ENCODE peak calls at places on chromosomes 12 and 14, in six cellular contexts. One of them, this sample, is unnamed.

GRCh38 chr12:131266591-131267467 is 313.1 kb downstream of the ADGRD1 start:
- DNase-seq in activated B cell treated with CpG ODN at 0.5 μM for 24 hours: no peak
- DNase-seq in body of pancreas: no peak
- DNase-seq in heart right ventricle: no peak
- DNase-seq in foreskin fibroblast: no peak
- DNase-seq in endothelial cell: no peak
- DNase-seq in this sample: no peak

GRCh38 chr14:50041980-50042379 is 74.4 kb downstream of the VCPKMT start:
- DNase-seq in activated B cell treated with CpG ODN at 0.5 μM for 24 hours: no peak
- DNase-seq in body of pancreas: no peak
- DNase-seq in heart right ventricle: no peak
- DNase-seq in foreskin fibroblast: no peak
- DNase-seq in endothelial cell: no peak
- DNase-seq in this sample: no peak

GRCh38 chr12:27595231-27595642 is 71.2 kb downstream of the PPFIBP1 start:
- DNase-seq in activated B cell treated with CpG ODN at 0.5 μM for 24 hours: no peak
- DNase-seq in body of pancreas: peak
- DNase-seq in heart right ventricle: peak
- DNase-seq in foreskin fibroblast: peak
- DNase-seq in endothelial cell: no peak
- DNase-seq in this sample: peak

GRCh38 chr12:95083938-95084337 is 10.5 kb upstream of the NR2C1 start:
- DNase-seq in activated B cell treated with CpG ODN at 0.5 μM for 24 hours: no peak
- DNase-seq in body of pancreas: no peak
- DNase-seq in heart right ventricle: no peak
- DNase-seq in foreskin fibroblast: peak
- DNase-seq in endothelial cell: peak
- DNase-seq in this sample: no peak

GRCh38 chr12:85275359-85275758 is 4.7 kb upstream of the ALX1 start:
- DNase-seq in activated B cell treated with CpG ODN at 0.5 μM for 24 hours: no peak
- DNase-seq in body of pancreas: no peak
- DNase-seq in heart right ventricle: no peak
- DNase-seq in foreskin fibroblast: peak
- DNase-seq in endothelial cell: no peak
- DNase-seq in this sample: no peak

GRCh38 chr12:68359669-68360068 is 27.5 kb upstream of the MDM1 start:
- DNase-seq in activated B cell treated with CpG ODN at 0.5 μM for 24 hours: no peak
- DNase-seq in body of pancreas: no peak
- DNase-seq in heart right ventricle: no peak
- DNase-seq in foreskin fibroblast: no peak
- DNase-seq in endothelial cell: no peak
- DNase-seq in this sample: no peak

GRCh38 chr12:38904932-38905479 is 385 bp downstream of the CPNE8 start:
- DNase-seq in activated B cell treated with CpG ODN at 0.5 μM for 24 hours: peak
- DNase-seq in body of pancreas: peak
- DNase-seq in heart right ventricle: peak
- DNase-seq in foreskin fibroblast: peak
- DNase-seq in endothelial cell: peak
- DNase-seq in this sample: peak

GRCh38 chr12:46964496-46965098 is 114.8 kb upstream of the PCED1B start:
- DNase-seq in activated B cell treated with CpG ODN at 0.5 μM for 24 hours: no peak
- DNase-seq in body of pancreas: peak
- DNase-seq in heart right ventricle: no peak
- DNase-seq in foreskin fibroblast: peak
- DNase-seq in endothelial cell: no peak
- DNase-seq in this sample: peak

GRCh38 chr14:73227812-73228781 is 9.2 kb upstream of the PAPLN start:
- DNase-seq in activated B cell treated with CpG ODN at 0.5 μM for 24 hours: no peak
- DNase-seq in body of pancreas: peak
- DNase-seq in heart right ventricle: peak
- DNase-seq in foreskin fibroblast: peak
- DNase-seq in endothelial cell: no peak
- DNase-seq in this sample: peak

GRCh38 chr12:93833946-93834345 is 156.8 kb downstream of the CRADD start:
- DNase-seq in activated B cell treated with CpG ODN at 0.5 μM for 24 hours: no peak
- DNase-seq in body of pancreas: no peak
- DNase-seq in heart right ventricle: no peak
- DNase-seq in foreskin fibroblast: no peak
- DNase-seq in endothelial cell: no peak
- DNase-seq in this sample: no peak

GRCh38 chr12:65327207-65328076 is 49.0 kb downstream of the MSRB3 start:
- DNase-seq in activated B cell treated with CpG ODN at 0.5 μM for 24 hours: no peak
- DNase-seq in body of pancreas: no peak
- DNase-seq in heart right ventricle: no peak
- DNase-seq in foreskin fibroblast: peak
- DNase-seq in endothelial cell: no peak
- DNase-seq in this sample: peak

GRCh38 chr12:82694970-82695369 is 8.3 kb downstream of the TMTC2 start:
- DNase-seq in activated B cell treated with CpG ODN at 0.5 μM for 24 hours: no peak
- DNase-seq in body of pancreas: no peak
- DNase-seq in heart right ventricle: no peak
- DNase-seq in foreskin fibroblast: peak
- DNase-seq in endothelial cell: no peak
- DNase-seq in this sample: no peak

GRCh38 chr12:80858356-80858755 is 79.4 kb downstream of the LIN7A start:
- DNase-seq in activated B cell treated with CpG ODN at 0.5 μM for 24 hours: no peak
- DNase-seq in body of pancreas: no peak
- DNase-seq in heart right ventricle: no peak
- DNase-seq in foreskin fibroblast: no peak
- DNase-seq in endothelial cell: no peak
- DNase-seq in this sample: no peak

GRCh38 chr14:61866932-61867920 is 105.0 kb downstream of the SNAPC1 start:
- DNase-seq in activated B cell treated with CpG ODN at 0.5 μM for 24 hours: no peak
- DNase-seq in body of pancreas: no peak
- DNase-seq in heart right ventricle: no peak
- DNase-seq in foreskin fibroblast: no peak
- DNase-seq in endothelial cell: no peak
- DNase-seq in this sample: no peak

GRCh38 chr14:85301506-85301905 is 228.4 kb upstream of the FLRT2 start:
- DNase-seq in activated B cell treated with CpG ODN at 0.5 μM for 24 hours: no peak
- DNase-seq in body of pancreas: no peak
- DNase-seq in heart right ventricle: no peak
- DNase-seq in foreskin fibroblast: no peak
- DNase-seq in endothelial cell: no peak
- DNase-seq in this sample: no peak

GRCh38 chr14:85296466-85297210 is 233.3 kb upstream of the FLRT2 start:
- DNase-seq in activated B cell treated with CpG ODN at 0.5 μM for 24 hours: no peak
- DNase-seq in body of pancreas: no peak
- DNase-seq in heart right ventricle: no peak
- DNase-seq in foreskin fibroblast: peak
- DNase-seq in endothelial cell: no peak
- DNase-seq in this sample: no peak

DNA sequence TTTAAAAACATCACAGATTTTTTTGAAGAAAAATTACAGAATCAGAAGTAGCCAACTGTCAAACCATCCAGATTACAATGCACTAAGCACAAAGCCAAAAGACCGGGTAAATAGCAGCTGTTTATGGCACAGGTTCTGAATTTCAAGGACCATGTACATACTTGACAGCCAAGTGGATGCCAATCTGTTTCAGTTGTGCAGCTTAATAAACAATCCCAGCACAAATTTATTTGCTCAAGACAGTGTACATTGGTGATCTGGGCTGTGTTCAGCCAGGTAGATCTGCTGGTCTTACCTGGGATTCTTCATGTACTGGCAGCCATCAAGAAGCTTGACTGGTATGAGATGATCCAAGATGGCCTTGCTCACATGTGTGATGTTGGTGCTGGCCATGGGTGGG is 229.8 kb upstream of the FLRT2 start:
- DNase-seq in activated B cell treated with CpG ODN at 0.5 μM for 24 hours: no peak
- DNase-seq in body of pancreas: no peak
- DNase-seq in heart right ventricle: no peak
- DNase-seq in foreskin fibroblast: no peak
- DNase-seq in endothelial cell: no peak
- DNase-seq in this sample: no peak
- TF ChIP-seq CTCF in activated B cell treated with CpG ODN at 0.5 μM for 24 hours: no peak
- TF ChIP-seq CTCF in body of pancreas: no peak
- TF ChIP-seq CTCF in heart right ventricle: no peak
- TF ChIP-seq CTCF in foreskin fibroblast: no peak
- TF ChIP-seq CTCF in endothelial cell: no peak
- TF ChIP-seq CTCF in this sample: no peak

GRCh38 chr12:8914716-8915526 is 612 bp downstream of the PHC1 start:
- DNase-seq in activated B cell treated with CpG ODN at 0.5 μM for 24 hours: peak
- DNase-seq in body of pancreas: peak
- DNase-seq in heart right ventricle: peak
- DNase-seq in foreskin fibroblast: peak
- DNase-seq in endothelial cell: peak
- DNase-seq in this sample: no peak

GRCh38 chr12:8909752-8910151 is 4.6 kb upstream of the PHC1 start:
- DNase-seq in activated B cell treated with CpG ODN at 0.5 μM for 24 hours: no peak
- DNase-seq in body of pancreas: no peak
- DNase-seq in heart right ventricle: no peak
- DNase-seq in foreskin fibroblast: no peak
- DNase-seq in endothelial cell: no peak
- DNase-seq in this sample: no peak

GRCh38 chr12:8913702-8914032 is 642 bp upstream of the PHC1 start:
- DNase-seq in activated B cell treated with CpG ODN at 0.5 μM for 24 hours: no peak
- DNase-seq in body of pancreas: no peak
- DNase-seq in heart right ventricle: no peak
- DNase-seq in foreskin fibroblast: no peak
- DNase-seq in endothelial cell: no peak
- DNase-seq in this sample: no peak

GRCh38 chr12:8911606-8912268 is 2.6 kb upstream of the PHC1 start:
- DNase-seq in activated B cell treated with CpG ODN at 0.5 μM for 24 hours: no peak
- DNase-seq in body of pancreas: no peak
- DNase-seq in heart right ventricle: no peak
- DNase-seq in foreskin fibroblast: no peak
- DNase-seq in endothelial cell: no peak
- DNase-seq in this sample: no peak

GRCh38 chr12:8912910-8913309 is 1.4 kb upstream of the PHC1 start:
- DNase-seq in activated B cell treated with CpG ODN at 0.5 μM for 24 hours: no peak
- DNase-seq in body of pancreas: peak
- DNase-seq in heart right ventricle: no peak
- DNase-seq in foreskin fibroblast: no peak
- DNase-seq in endothelial cell: peak
- DNase-seq in this sample: no peak
- TF ChIP-seq CTCF in activated B cell treated with CpG ODN at 0.5 μM for 24 hours: no peak
- TF ChIP-seq CTCF in body of pancreas: no peak
- TF ChIP-seq CTCF in heart right ventricle: no peak
- TF ChIP-seq CTCF in foreskin fibroblast: no peak
- TF ChIP-seq CTCF in endothelial cell: peak
- TF ChIP-seq CTCF in this sample: no peak

GRCh38 chr14:42909659-42910058 is 1303.0 kb downstream of the LRFN5 start:
- DNase-seq in activated B cell treated with CpG ODN at 0.5 μM for 24 hours: no peak
- DNase-seq in body of pancreas: no peak
- DNase-seq in heart right ventricle: no peak
- DNase-seq in foreskin fibroblast: no peak
- DNase-seq in endothelial cell: no peak
- DNase-seq in this sample: no peak

GRCh38 chr14:42911642-42912041 is 1305.0 kb downstream of the LRFN5 start:
- DNase-seq in activated B cell treated with CpG ODN at 0.5 μM for 24 hours: no peak
- DNase-seq in body of pancreas: no peak
- DNase-seq in heart right ventricle: no peak
- DNase-seq in foreskin fibroblast: peak
- DNase-seq in endothelial cell: no peak
- DNase-seq in this sample: no peak
- TF ChIP-seq CTCF in activated B cell treated with CpG ODN at 0.5 μM for 24 hours: no peak
- TF ChIP-seq CTCF in body of pancreas: no peak
- TF ChIP-seq CTCF in heart right ventricle: no peak
- TF ChIP-seq CTCF in foreskin fibroblast: no peak
- TF ChIP-seq CTCF in endothelial cell: peak
- TF ChIP-seq CTCF in this sample: no peak

DNA sequence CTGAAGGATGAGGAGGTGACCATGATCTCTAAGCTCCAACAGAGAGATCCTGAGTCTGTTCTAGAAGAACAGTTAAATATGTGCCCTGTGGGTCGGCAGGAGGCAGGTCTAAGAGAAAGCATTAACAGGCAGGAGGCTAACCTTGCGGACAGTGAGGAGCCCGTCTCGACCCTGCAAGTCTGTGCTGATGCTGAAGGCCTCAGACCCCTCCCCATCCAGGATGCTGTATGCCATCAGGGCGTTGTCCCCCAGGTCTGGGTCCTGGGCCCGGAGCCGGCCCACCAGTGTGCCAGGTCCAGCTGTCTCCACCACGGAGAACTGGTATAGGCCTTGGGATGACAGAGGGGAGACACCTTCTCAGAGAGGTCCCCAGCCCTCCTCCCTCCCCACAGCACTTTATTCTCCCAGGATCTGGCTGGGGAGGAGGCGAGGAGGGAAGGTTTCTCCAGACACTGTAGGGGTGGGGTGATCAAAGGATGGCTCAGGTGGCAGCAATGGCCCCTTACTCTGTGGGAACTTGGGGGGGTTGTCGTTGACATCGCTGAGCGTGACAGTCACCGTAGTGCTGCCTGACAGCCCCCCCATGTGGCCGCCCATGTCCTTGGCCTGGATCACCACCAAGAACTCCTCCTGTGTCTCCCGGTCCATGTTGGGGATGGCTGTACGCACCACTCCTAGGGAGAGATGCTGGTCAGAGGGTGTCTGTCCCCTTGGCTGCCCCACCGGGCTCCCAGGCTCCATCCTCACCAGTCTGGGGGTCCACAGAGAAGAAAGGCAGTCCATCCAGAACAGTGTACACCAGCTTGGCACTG is 3.1 kb downstream of the CDH24 start:
- DNase-seq in activated B cell treated with CpG ODN at 0.5 μM for 24 hours: no peak
- DNase-seq in body of pancreas: no peak
- DNase-seq in heart right ventricle: no peak
- DNase-seq in foreskin fibroblast: peak
- DNase-seq in endothelial cell: peak
- DNase-seq in this sample: no peak
- TF ChIP-seq CTCF in activated B cell treated with CpG ODN at 0.5 μM for 24 hours: no peak
- TF ChIP-seq CTCF in body of pancreas: no peak
- TF ChIP-seq CTCF in heart right ventricle: peak
- TF ChIP-seq CTCF in foreskin fibroblast: no peak
- TF ChIP-seq CTCF in endothelial cell: peak
- TF ChIP-seq CTCF in this sample: no peak

This sample was measured in AG09319.